ENCODE peak calls at places on chromosomes 5 and 9, in eight cellular contexts. One of them, this sample, is unnamed.

GRCh38 chr5:68290260-68290674 is 74.7 kb downstream of the PIK3R1 start:
- DNase-seq in A549: no peak
- DNase-seq in HFF-Myc: no peak
- DNase-seq in caudate nucleus: no peak
- DNase-seq in amniotic epithelial cell: peak
- DNase-seq in MM.1S: no peak
- DNase-seq in fibroblast of the aortic adventitia: peak
- DNase-seq in AG10803: peak
- DNase-seq in this sample: peak

GRCh38 chr5:178350361-178351220 is 118.0 kb upstream of the PHYKPL start:
- DNase-seq in A549: no peak
- DNase-seq in HFF-Myc: no peak
- DNase-seq in caudate nucleus: no peak
- DNase-seq in amniotic epithelial cell: no peak
- DNase-seq in MM.1S: no peak
- DNase-seq in fibroblast of the aortic adventitia: no peak
- DNase-seq in AG10803: peak
- DNase-seq in this sample: no peak

GRCh38 chr9:121748080-121748479 is 96.6 kb downstream of the DAB2IP start:
- DNase-seq in A549: no peak
- DNase-seq in HFF-Myc: no peak
- DNase-seq in caudate nucleus: no peak
- DNase-seq in amniotic epithelial cell: no peak
- DNase-seq in MM.1S: no peak
- DNase-seq in fibroblast of the aortic adventitia: no peak
- DNase-seq in AG10803: no peak
- DNase-seq in this sample: no peak

GRCh38 chr5:134995850-134996402 is 28.2 kb downstream of the CATSPER3 start:
- DNase-seq in A549: no peak
- DNase-seq in HFF-Myc: no peak
- DNase-seq in caudate nucleus: no peak
- DNase-seq in amniotic epithelial cell: no peak
- DNase-seq in MM.1S: no peak
- DNase-seq in fibroblast of the aortic adventitia: no peak
- DNase-seq in AG10803: no peak
- DNase-seq in this sample: no peak

GRCh38 chr5:32283539-32284377 is 29.0 kb downstream of the MTMR12 start:
- DNase-seq in A549: no peak
- DNase-seq in HFF-Myc: no peak
- DNase-seq in caudate nucleus: no peak
- DNase-seq in amniotic epithelial cell: peak
- DNase-seq in MM.1S: peak
- DNase-seq in fibroblast of the aortic adventitia: peak
- DNase-seq in AG10803: peak
- DNase-seq in this sample: no peak

GRCh38 chr9:127107344-127108181 is 14.9 kb downstream of the ANGPTL2 start:
- DNase-seq in A549: no peak
- DNase-seq in HFF-Myc: no peak
- DNase-seq in caudate nucleus: no peak
- DNase-seq in amniotic epithelial cell: no peak
- DNase-seq in MM.1S: no peak
- DNase-seq in fibroblast of the aortic adventitia: no peak
- DNase-seq in AG10803: no peak
- DNase-seq in this sample: no peak

GRCh38 chr5:81696418-81697397 is 54.2 kb downstream of the SSBP2 start:
- DNase-seq in A549: no peak
- DNase-seq in HFF-Myc: no peak
- DNase-seq in caudate nucleus: no peak
- DNase-seq in amniotic epithelial cell: no peak
- DNase-seq in MM.1S: no peak
- DNase-seq in fibroblast of the aortic adventitia: no peak
- DNase-seq in AG10803: no peak
- DNase-seq in this sample: no peak

GRCh38 chr9:125983681-125984080 is 236.5 kb downstream of the PBX3 start:
- DNase-seq in A549: no peak
- DNase-seq in HFF-Myc: no peak
- DNase-seq in caudate nucleus: no peak
- DNase-seq in amniotic epithelial cell: no peak
- DNase-seq in MM.1S: no peak
- DNase-seq in fibroblast of the aortic adventitia: no peak
- DNase-seq in AG10803: no peak
- DNase-seq in this sample: no peak

GRCh38 chr9:135039266-135039870 is 48.1 kb upstream of the OLFM1 start:
- DNase-seq in A549: no peak
- DNase-seq in HFF-Myc: no peak
- DNase-seq in caudate nucleus: no peak
- DNase-seq in amniotic epithelial cell: no peak
- DNase-seq in MM.1S: no peak
- DNase-seq in fibroblast of the aortic adventitia: no peak
- DNase-seq in AG10803: no peak
- DNase-seq in this sample: no peak

GRCh38 chr5:65102826-65103673 is 334.3 kb downstream of the CWC27 start:
- DNase-seq in A549: peak
- DNase-seq in HFF-Myc: no peak
- DNase-seq in caudate nucleus: no peak
- DNase-seq in amniotic epithelial cell: peak
- DNase-seq in MM.1S: peak
- DNase-seq in fibroblast of the aortic adventitia: peak
- DNase-seq in AG10803: peak
- DNase-seq in this sample: peak

GRCh38 chr5:142376001-142376400 is 51.2 kb upstream of the SPRY4 start:
- DNase-seq in A549: no peak
- DNase-seq in HFF-Myc: no peak
- DNase-seq in caudate nucleus: no peak
- DNase-seq in amniotic epithelial cell: peak
- DNase-seq in MM.1S: no peak
- DNase-seq in fibroblast of the aortic adventitia: no peak
- DNase-seq in AG10803: no peak
- DNase-seq in this sample: no peak

GRCh38 chr5:89930591-89931383 is 478.8 kb downstream of the CETN3 start:
- DNase-seq in A549: no peak
- DNase-seq in HFF-Myc: peak
- DNase-seq in caudate nucleus: no peak
- DNase-seq in amniotic epithelial cell: peak
- DNase-seq in MM.1S: peak
- DNase-seq in fibroblast of the aortic adventitia: peak
- DNase-seq in AG10803: peak
- DNase-seq in this sample: no peak

GRCh38 chr9:136019041-136019680 is 58.0 kb upstream of the UBAC1 start:
- DNase-seq in A549: no peak
- DNase-seq in HFF-Myc: no peak
- DNase-seq in caudate nucleus: no peak
- DNase-seq in amniotic epithelial cell: no peak
- DNase-seq in MM.1S: no peak
- DNase-seq in fibroblast of the aortic adventitia: no peak
- DNase-seq in AG10803: no peak
- DNase-seq in this sample: no peak

GRCh38 chr5:181190711-181191525 is 14.1 kb downstream of the TRIM7 start:
- DNase-seq in A549: peak
- DNase-seq in HFF-Myc: no peak
- DNase-seq in caudate nucleus: no peak
- DNase-seq in amniotic epithelial cell: peak
- DNase-seq in MM.1S: peak
- DNase-seq in fibroblast of the aortic adventitia: peak
- DNase-seq in AG10803: peak
- DNase-seq in this sample: no peak

GRCh38 chr9:135078361-135078821 is 9.1 kb upstream of the OLFM1 start:
- DNase-seq in A549: no peak
- DNase-seq in HFF-Myc: no peak
- DNase-seq in caudate nucleus: no peak
- DNase-seq in amniotic epithelial cell: no peak
- DNase-seq in MM.1S: no peak
- DNase-seq in fibroblast of the aortic adventitia: no peak
- DNase-seq in AG10803: no peak
- DNase-seq in this sample: no peak

GRCh38 chr5:2724031-2724581 is 27.4 kb downstream of the IRX2 start:
- DNase-seq in A549: no peak
- DNase-seq in HFF-Myc: no peak
- DNase-seq in caudate nucleus: no peak
- DNase-seq in amniotic epithelial cell: no peak
- DNase-seq in MM.1S: no peak
- DNase-seq in fibroblast of the aortic adventitia: no peak
- DNase-seq in AG10803: no peak
- DNase-seq in this sample: no peak

GRCh38 chr9:109255394-109255793 is 65.5 kb downstream of the EPB41L4B start:
- DNase-seq in A549: no peak
- DNase-seq in HFF-Myc: no peak
- DNase-seq in caudate nucleus: no peak
- DNase-seq in amniotic epithelial cell: no peak
- DNase-seq in MM.1S: no peak
- DNase-seq in fibroblast of the aortic adventitia: no peak
- DNase-seq in AG10803: no peak
- DNase-seq in this sample: no peak

GRCh38 chr9:34454571-34455065 is 3.8 kb downstream of the FAM219A start:
- DNase-seq in A549: peak
- DNase-seq in HFF-Myc: no peak
- DNase-seq in caudate nucleus: no peak
- DNase-seq in amniotic epithelial cell: peak
- DNase-seq in MM.1S: no peak
- DNase-seq in fibroblast of the aortic adventitia: peak
- DNase-seq in AG10803: peak
- DNase-seq in this sample: no peak

GRCh38 chr9:78707481-78707977 is 410.6 kb downstream of the PSAT1 start:
- DNase-seq in A549: no peak
- DNase-seq in HFF-Myc: peak
- DNase-seq in caudate nucleus: no peak
- DNase-seq in amniotic epithelial cell: no peak
- DNase-seq in MM.1S: peak
- DNase-seq in fibroblast of the aortic adventitia: peak
- DNase-seq in AG10803: peak
- DNase-seq in this sample: no peak

GRCh38 chr5:45491368-45491767 is 204.8 kb downstream of the HCN1 start:
- DNase-seq in A549: no peak
- DNase-seq in HFF-Myc: no peak
- DNase-seq in caudate nucleus: no peak
- DNase-seq in amniotic epithelial cell: no peak
- DNase-seq in MM.1S: no peak
- DNase-seq in fibroblast of the aortic adventitia: no peak
- DNase-seq in AG10803: no peak
- DNase-seq in this sample: no peak

GRCh38 chr5:138874771-138875628 is at the start of gene LRRTM2:
- DNase-seq in A549: no peak
- DNase-seq in HFF-Myc: peak
- DNase-seq in caudate nucleus: no peak
- DNase-seq in amniotic epithelial cell: peak
- DNase-seq in MM.1S: no peak
- DNase-seq in fibroblast of the aortic adventitia: peak
- DNase-seq in AG10803: peak
- DNase-seq in this sample: peak

GRCh38 chr9:27880640-27881039 is 307.4 kb upstream of the C9orf72 start:
- DNase-seq in A549: no peak
- DNase-seq in HFF-Myc: no peak
- DNase-seq in caudate nucleus: no peak
- DNase-seq in amniotic epithelial cell: no peak
- DNase-seq in MM.1S: no peak
- DNase-seq in fibroblast of the aortic adventitia: no peak
- DNase-seq in AG10803: no peak
- DNase-seq in this sample: no peak

GRCh38 chr5:101878190-101878589 is 417.9 kb downstream of the SLCO4C1 start:
- DNase-seq in A549: no peak
- DNase-seq in HFF-Myc: no peak
- DNase-seq in caudate nucleus: no peak
- DNase-seq in amniotic epithelial cell: no peak
- DNase-seq in MM.1S: no peak
- DNase-seq in fibroblast of the aortic adventitia: peak
- DNase-seq in AG10803: no peak
- DNase-seq in this sample: no peak

GRCh38 chr9:137027369-137028012 is 546 bp downstream of the ABCA2 start:
- DNase-seq in A549: no peak
- DNase-seq in HFF-Myc: no peak
- DNase-seq in caudate nucleus: no peak
- DNase-seq in amniotic epithelial cell: no peak
- DNase-seq in MM.1S: no peak
- DNase-seq in fibroblast of the aortic adventitia: no peak
- DNase-seq in AG10803: peak
- DNase-seq in this sample: no peak

GRCh38 chr9:36208521-36209253 is 18.0 kb downstream of the CLTA start:
- DNase-seq in A549: no peak
- DNase-seq in HFF-Myc: no peak
- DNase-seq in caudate nucleus: no peak
- DNase-seq in amniotic epithelial cell: peak
- DNase-seq in MM.1S: no peak
- DNase-seq in fibroblast of the aortic adventitia: peak
- DNase-seq in AG10803: peak
- DNase-seq in this sample: no peak

GRCh38 chr9:121744002-121744686 is 92.7 kb downstream of the DAB2IP start:
- DNase-seq in A549: peak
- DNase-seq in HFF-Myc: no peak
- DNase-seq in caudate nucleus: no peak
- DNase-seq in amniotic epithelial cell: no peak
- DNase-seq in MM.1S: no peak
- DNase-seq in fibroblast of the aortic adventitia: peak
- DNase-seq in AG10803: peak
- DNase-seq in this sample: peak